ENCODE peak calls at places on chromosomes 2 and 18, in five cellular contexts. D is psoas muscle, U is MCF 10A, C is epithelial cell of proximal tubule, O is gastrocnemius medialis. F is an unnamed sample.

GRCh38 chr18:76699923-76700322 is 122.4 kb upstream of the ZNF236 start:
- DNase-seq in O (no peak), U (no peak), D (no peak), C (peak; percentile 16), F (no peak)

GRCh38 chr2:212939777-212940531 is 211.5 kb downstream of the IKZF2 start:
- DNase-seq in O (no peak), D (no peak), C (no peak), U (peak; percentile 54), F (no peak)

GRCh38 chr2:239828192-239828972 is 196.8 kb downstream of the NDUFA10 start:
- DNase-seq in D (no peak), C (no peak), U (no peak), O (no peak), F (no peak)

GRCh38 chr2:126769118-126769517 is 113.2 kb downstream of the GYPC start:
- DNase-seq in U (no peak), D (no peak), C (no peak), O (no peak), F (no peak)

GRCh38 chr18:49041677-49042570 is 91.2 kb upstream of the SMAD7 start:
- DNase-seq in U (peak; percentile 54), O (peak; percentile 38), C (no peak), D (peak; percentile 52), F (no peak)

GRCh38 chr2:240582781-240583180 is 3.8 kb upstream of the CAPN10 start:
- DNase-seq in C (no peak), O (no peak), U (no peak), D (no peak), F (no peak)

GRCh38 chr2:200136655-200137054 is 169.8 kb upstream of the SPATS2L start:
- DNase-seq in C (no peak), D (no peak), U (no peak), O (no peak), F (no peak)

GRCh38 chr2:20600756-20601325 is 50.1 kb downstream of the HS1BP3 start:
- DNase-seq in O (no peak), U (no peak), C (no peak), D (no peak), F (no peak)

GRCh38 chr2:28613181-28613580 is 117.3 kb downstream of the PLB1 start:
- DNase-seq in D (no peak), C (no peak), U (no peak), O (no peak), F (no peak)

GRCh38 chr2:187299122-187299906 is 148.7 kb downstream of the CALCRL start:
- DNase-seq in D (no peak), C (no peak), O (no peak), U (peak; percentile 47), F (no peak)

GRCh38 chr18:33135951-33136660 is 304.4 kb downstream of the CCDC178 start:
- DNase-seq in O (no peak), C (no peak), D (no peak), U (no peak), F (no peak)

GRCh38 chr2:70241338-70241737 is 7.1 kb downstream of the TIA1 start:
- DNase-seq in D (no peak), U (no peak), C (no peak), O (no peak), F (no peak)

GRCh38 chr2:208042041-208042440 is 16.7 kb upstream of the PLEKHM3 start:
- DNase-seq in O (no peak), U (no peak), C (no peak), D (no peak), F (no peak)

GRCh38 chr2:20198001-20198400 is 26.9 kb downstream of the SDC1 start:
- DNase-seq in C (no peak), O (no peak), U (peak; percentile 15), D (no peak), F (no peak)

GRCh38 chr18:34816183-34816582 is 106.1 kb downstream of the DTNA start:
- DNase-seq in D (no peak), O (no peak), U (no peak), C (no peak), F (no peak)

GRCh38 chr18:39604836-39605235 is 2039.2 kb upstream of the CELF4 start:
- DNase-seq in O (no peak), C (no peak), U (peak; percentile 55), D (no peak), F (no peak)

GRCh38 chr18:77106331-77106730 is 26.3 kb downstream of the MBP start:
- DNase-seq in C (no peak), D (no peak), U (no peak), O (peak; percentile 22), F (no peak)

GRCh38 chr2:184611221-184612085 is 13.1 kb downstream of the ZNF804A start:
- DNase-seq in O (no peak), D (no peak), C (no peak), U (peak; percentile 26), F (no peak)

GRCh38 chr2:234964631-234965461 is 13.0 kb downstream of the SH3BP4 start:
- DNase-seq in U (no peak), O (no peak), C (no peak), D (no peak), F (no peak)
- TF ChIP-seq CTCF in U (no peak), O (no peak), C (no peak), D (no peak), F (no peak)

DNA sequence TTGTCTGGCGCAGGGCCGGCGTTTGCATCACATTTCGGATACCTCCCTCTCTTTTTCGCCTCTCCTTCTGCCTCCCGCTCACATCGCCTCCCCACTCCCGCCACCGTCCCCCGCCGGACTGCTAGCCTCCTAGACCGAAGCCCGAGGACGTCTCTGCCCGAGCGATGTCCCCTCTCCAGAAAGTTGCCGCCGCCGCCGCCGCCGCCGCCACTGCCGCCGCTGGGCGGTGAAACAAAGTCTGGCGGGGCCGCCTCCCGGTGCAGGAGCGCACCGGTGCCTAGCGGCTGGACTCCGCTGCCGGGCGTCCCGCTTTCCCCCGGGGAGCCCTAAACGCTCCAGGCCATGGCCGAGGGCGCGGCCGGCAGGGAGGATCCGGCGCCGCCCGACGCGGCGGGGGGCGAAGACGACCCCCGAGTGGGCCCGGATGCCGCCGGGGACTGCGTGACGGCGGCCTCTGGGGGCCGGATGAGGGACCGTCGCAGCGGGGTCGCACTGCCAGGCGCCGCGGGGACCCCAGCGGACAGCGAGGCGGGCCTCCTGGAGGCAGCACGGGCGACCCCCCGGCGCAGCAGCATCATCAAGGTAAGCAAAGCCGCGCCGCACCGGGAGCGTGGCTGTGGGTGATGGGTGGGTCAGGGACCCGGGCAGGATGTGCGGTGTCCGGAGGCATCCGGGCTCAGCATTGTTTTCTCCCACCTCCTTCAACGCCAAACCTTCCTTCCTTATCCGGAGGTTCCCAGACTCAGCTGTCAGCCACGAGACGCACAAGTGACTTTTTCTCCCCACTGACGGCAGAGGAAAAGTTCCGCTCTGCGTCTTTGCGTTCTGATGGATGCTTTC is 585 bp downstream of the PLCL1 start:
- DNase-seq in D (peak; percentile 28), U (no peak), C (no peak), O (peak; percentile 31), F (no peak)
- TF ChIP-seq CTCF in D (no peak), U (no peak), C (no peak), O (no peak), F (no peak)

GRCh38 chr2:176118606-176119370 is 2.2 kb downstream of the HOXD10 start:
- DNase-seq in D (no peak), U (peak; percentile 59), O (no peak), C (no peak), F (no peak)
- TF ChIP-seq CTCF in D (peak; percentile 18), U (peak; percentile 54), O (peak; percentile 37), C (peak; percentile 77), F (peak; percentile 23)

GRCh38 chr2:209331291-209331844 is 92.5 kb upstream of the MAP2 start:
- DNase-seq in D (no peak), C (peak; percentile 29), O (no peak), U (peak; percentile 45), F (no peak)
- TF ChIP-seq CTCF in D (peak; percentile 6), C (peak; percentile 71), O (no peak), U (peak; percentile 37), F (peak; percentile 17)